ENCODE peak calls at places on chromosome 2, in five cellular contexts. One of them, this sample, is unnamed.
A peak's percentile ranks its signal among the peaks of the same experiment; 100 is the strongest.

GRCh38 chr2:18560797-18561085 is 288 bp upstream of the RDH14 start:
- DNase-seq in psoas muscle: no peak
- DNase-seq in AG04450: no peak
- DNase-seq in prostate gland: no peak
- DNase-seq in lower lobe of right lung: no peak
- DNase-seq in this sample: no peak

GRCh38 chr2:54672587-54673456 is 50.6 kb upstream of the EML6 start:
- DNase-seq in lower lobe of right lung: no peak
- DNase-seq in psoas muscle: no peak
- DNase-seq in AG04450: no peak
- DNase-seq in prostate gland: no peak
- DNase-seq in this sample: no peak

GRCh38 chr2:30736461-30737325 is 70.6 kb downstream of the CAPN13 start:
- DNase-seq in lower lobe of right lung: no peak
- DNase-seq in AG04450: no peak
- DNase-seq in prostate gland: no peak
- DNase-seq in psoas muscle: no peak
- DNase-seq in this sample: peak; percentile 73

GRCh38 chr2:241774419-241775222 is 2.0 kb upstream of the GAL3ST2 start:
- DNase-seq in AG04450: peak; percentile 37
- DNase-seq in psoas muscle: no peak
- DNase-seq in lower lobe of right lung: no peak
- DNase-seq in prostate gland: no peak
- DNase-seq in this sample: peak; percentile 11

GRCh38 chr2:153189091-153189490 is 289.5 kb downstream of the RPRM start:
- DNase-seq in prostate gland: no peak
- DNase-seq in AG04450: no peak
- DNase-seq in psoas muscle: no peak
- DNase-seq in lower lobe of right lung: no peak
- DNase-seq in this sample: no peak

GRCh38 chr2:207432471-207432870 is 97.3 kb upstream of the CREB1 start:
- DNase-seq in lower lobe of right lung: no peak
- DNase-seq in AG04450: peak; percentile 24
- DNase-seq in psoas muscle: no peak
- DNase-seq in prostate gland: no peak
- DNase-seq in this sample: no peak

GRCh38 chr2:39033980-39034379 is 86.9 kb downstream of the SOS1 start:
- DNase-seq in AG04450: peak; percentile 23
- DNase-seq in prostate gland: no peak
- DNase-seq in lower lobe of right lung: no peak
- DNase-seq in psoas muscle: no peak
- DNase-seq in this sample: no peak

GRCh38 chr2:164568317-164568716 is 53.0 kb downstream of the GRB14 start:
- DNase-seq in prostate gland: no peak
- DNase-seq in AG04450: no peak
- DNase-seq in lower lobe of right lung: no peak
- DNase-seq in psoas muscle: no peak
- DNase-seq in this sample: no peak

GRCh38 chr2:73284296-73285161 is at the start of gene FBXO41:
- DNase-seq in AG04450: no peak
- DNase-seq in psoas muscle: peak; percentile 57
- DNase-seq in lower lobe of right lung: peak; percentile 70
- DNase-seq in prostate gland: peak; percentile 18
- DNase-seq in this sample: no peak

GRCh38 chr2:200021449-200022114 is 66.2 kb downstream of the MAIP1 start:
- DNase-seq in lower lobe of right lung: no peak
- DNase-seq in prostate gland: no peak
- DNase-seq in AG04450: no peak
- DNase-seq in psoas muscle: no peak
- DNase-seq in this sample: no peak

GRCh38 chr2:235836416-235837042 is 331.7 kb downstream of the GBX2 start:
- DNase-seq in AG04450: no peak
- DNase-seq in lower lobe of right lung: no peak
- DNase-seq in psoas muscle: no peak
- DNase-seq in prostate gland: no peak
- DNase-seq in this sample: no peak

GRCh38 chr2:163602196-163602595 is 133.6 kb downstream of the FIGN start:
- DNase-seq in prostate gland: no peak
- DNase-seq in AG04450: no peak
- DNase-seq in lower lobe of right lung: no peak
- DNase-seq in psoas muscle: no peak
- DNase-seq in this sample: no peak

GRCh38 chr2:144358979-144359541 is 160.9 kb downstream of the ZEB2 start:
- DNase-seq in lower lobe of right lung: no peak
- DNase-seq in prostate gland: no peak
- DNase-seq in AG04450: no peak
- DNase-seq in psoas muscle: no peak
- DNase-seq in this sample: no peak

GRCh38 chr2:183035298-183035953 is 2.8 kb downstream of the NCKAP1 start:
- DNase-seq in lower lobe of right lung: no peak
- DNase-seq in AG04450: peak; percentile 51
- DNase-seq in psoas muscle: no peak
- DNase-seq in prostate gland: no peak
- DNase-seq in this sample: no peak

GRCh38 chr2:199811360-199811759 is 39.6 kb downstream of the FTCDNL1 start:
- DNase-seq in psoas muscle: no peak
- DNase-seq in AG04450: no peak
- DNase-seq in prostate gland: no peak
- DNase-seq in lower lobe of right lung: no peak
- DNase-seq in this sample: no peak

GRCh38 chr2:119387381-119388129 is 20.8 kb downstream of the DBI start:
- DNase-seq in prostate gland: peak; percentile 75
- DNase-seq in lower lobe of right lung: peak; percentile 88
- DNase-seq in AG04450: no peak
- DNase-seq in psoas muscle: peak; percentile 74
- DNase-seq in this sample: peak; percentile 84

GRCh38 chr2:189210250-189211075 is 30.9 kb upstream of the COL5A2 start:
- DNase-seq in AG04450: peak; percentile 93
- DNase-seq in psoas muscle: peak; percentile 53
- DNase-seq in lower lobe of right lung: no peak
- DNase-seq in prostate gland: no peak
- DNase-seq in this sample: peak; percentile 15

GRCh38 chr2:127676906-127677305 is 1.6 kb upstream of the LIMS2 start:
- DNase-seq in prostate gland: no peak
- DNase-seq in AG04450: no peak
- DNase-seq in psoas muscle: peak; percentile 38
- DNase-seq in lower lobe of right lung: no peak
- DNase-seq in this sample: no peak

GRCh38 chr2:148888003-148888501 is 13.0 kb downstream of the KIF5C start:
- DNase-seq in psoas muscle: no peak
- DNase-seq in prostate gland: no peak
- DNase-seq in lower lobe of right lung: peak; percentile 43
- DNase-seq in AG04450: no peak
- DNase-seq in this sample: no peak

GRCh38 chr2:152525277-152525838 is 190.4 kb downstream of the FMNL2 start:
- DNase-seq in prostate gland: no peak
- DNase-seq in lower lobe of right lung: no peak
- DNase-seq in AG04450: no peak
- DNase-seq in psoas muscle: peak; percentile 46
- DNase-seq in this sample: peak; percentile 16

GRCh38 chr2:107282135-107282534 is 396.2 kb upstream of the ST6GAL2 start:
- DNase-seq in lower lobe of right lung: no peak
- DNase-seq in prostate gland: no peak
- DNase-seq in psoas muscle: no peak
- DNase-seq in AG04450: no peak
- DNase-seq in this sample: no peak

GRCh38 chr2:58571181-58571852 is 330.2 kb upstream of the FANCL start:
- DNase-seq in prostate gland: peak; percentile 53
- DNase-seq in AG04450: peak; percentile 23
- DNase-seq in psoas muscle: no peak
- DNase-seq in lower lobe of right lung: no peak
- DNase-seq in this sample: peak; percentile 41

GRCh38 chr2:147688252-147688651 is 156.6 kb upstream of the ACVR2A start:
- DNase-seq in AG04450: no peak
- DNase-seq in psoas muscle: no peak
- DNase-seq in prostate gland: no peak
- DNase-seq in lower lobe of right lung: no peak
- DNase-seq in this sample: no peak

GRCh38 chr2:182038579-182038978 is 52.9 kb downstream of the PPP1R1C start:
- DNase-seq in AG04450: no peak
- DNase-seq in psoas muscle: no peak
- DNase-seq in prostate gland: no peak
- DNase-seq in lower lobe of right lung: no peak
- DNase-seq in this sample: no peak

DNA sequence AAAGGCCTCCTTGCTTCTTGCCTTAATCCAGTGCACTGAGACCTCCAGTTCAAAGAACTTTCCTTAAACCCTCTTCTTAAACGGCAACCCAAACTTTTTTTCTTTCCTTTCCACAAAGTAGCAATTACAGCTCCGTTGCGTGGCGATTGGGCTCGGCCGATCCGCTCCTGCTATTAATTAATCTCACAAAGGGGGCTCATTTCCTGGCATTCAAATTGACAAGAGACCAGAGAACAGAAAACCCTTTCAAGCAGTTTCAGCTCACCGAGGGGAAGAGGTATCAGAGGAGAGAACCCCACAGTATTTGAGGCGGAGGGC is 531.4 kb downstream of the TMEM182 start:
- DNase-seq in psoas muscle: no peak
- DNase-seq in lower lobe of right lung: no peak
- DNase-seq in AG04450: no peak
- DNase-seq in prostate gland: no peak
- DNase-seq in this sample: no peak
- H3K27ac ChIP-seq in psoas muscle: no peak overlapping the region
- H3K27ac ChIP-seq in lower lobe of right lung: no peak overlapping the region
- H3K27ac ChIP-seq in AG04450: no peak overlapping the region
- H3K27ac ChIP-seq in prostate gland: no peak overlapping the region
- H3K27ac ChIP-seq in this sample: no peak overlapping the region

GRCh38 chr2:10454505-10454904 is 6.4 kb upstream of the ODC1 start:
- DNase-seq in lower lobe of right lung: no peak
- DNase-seq in psoas muscle: peak; percentile 81
- DNase-seq in AG04450: no peak
- DNase-seq in prostate gland: peak; percentile 66
- DNase-seq in this sample: no peak
- H3K27ac ChIP-seq in lower lobe of right lung: no peak overlapping the region
- H3K27ac ChIP-seq in psoas muscle: peak overlapping the region; percentile 30
- H3K27ac ChIP-seq in AG04450: no peak overlapping the region
- H3K27ac ChIP-seq in prostate gland: peak overlapping the region; percentile 71
- H3K27ac ChIP-seq in this sample: no peak overlapping the region

GRCh38 chr2:7847321-7847720 is 834.5 kb upstream of the ID2 start:
- DNase-seq in AG04450: no peak
- DNase-seq in psoas muscle: no peak
- DNase-seq in lower lobe of right lung: no peak
- DNase-seq in prostate gland: no peak
- DNase-seq in this sample: no peak
- H3K27ac ChIP-seq in AG04450: no peak overlapping the region
- H3K27ac ChIP-seq in psoas muscle: no peak overlapping the region
- H3K27ac ChIP-seq in lower lobe of right lung: no peak overlapping the region
- H3K27ac ChIP-seq in prostate gland: no peak overlapping the region
- H3K27ac ChIP-seq in this sample: peak overlapping the region; percentile 72

GRCh38 chr2:173160618-173161017 is 85.0 kb downstream of the MAP3K20 start:
- DNase-seq in lower lobe of right lung: no peak
- DNase-seq in prostate gland: no peak
- DNase-seq in AG04450: no peak
- DNase-seq in psoas muscle: no peak
- DNase-seq in this sample: no peak
- H3K27ac ChIP-seq in lower lobe of right lung: peak overlapping the region; percentile 29
- H3K27ac ChIP-seq in prostate gland: no peak overlapping the region
- H3K27ac ChIP-seq in AG04450: peak overlapping the region; percentile 53
- H3K27ac ChIP-seq in psoas muscle: peak overlapping the region; percentile 83
- H3K27ac ChIP-seq in this sample: peak overlapping the region; percentile 45

This sample was measured in body of pancreas.